ENCODE peak calls at places on chromosomes 6 and 20, in four cellular contexts. One of them, this sample, is unnamed.
A peak's percentile ranks its signal among the peaks of the same experiment; 100 is the strongest.

GRCh38 chr6:150915156-150915555 is 49.7 kb downstream of the MTHFD1L start:
- DNase-seq in transverse colon: no peak
- DNase-seq in breast epithelium: no peak
- DNase-seq in stomach: no peak
- DNase-seq in this sample: no peak

GRCh38 chr6:157774153-157775135 is 48.6 kb upstream of the SNX9 start:
- DNase-seq in transverse colon: no peak
- DNase-seq in breast epithelium: no peak
- DNase-seq in stomach: no peak
- DNase-seq in this sample: no peak

GRCh38 chr20:41047975-41048305 is 19.3 kb downstream of the TOP1 start:
- DNase-seq in transverse colon: no peak
- DNase-seq in breast epithelium: no peak
- DNase-seq in stomach: no peak
- DNase-seq in this sample: no peak

GRCh38 chr6:85672050-85672449 is 29.4 kb upstream of the SYNCRIP start:
- DNase-seq in transverse colon: no peak
- DNase-seq in breast epithelium: no peak
- DNase-seq in stomach: no peak
- DNase-seq in this sample: peak; percentile 38

GRCh38 chr6:139124887-139125672 is 9.8 kb upstream of the HECA start:
- DNase-seq in transverse colon: peak; percentile 82
- DNase-seq in breast epithelium: no peak
- DNase-seq in stomach: peak; percentile 69
- DNase-seq in this sample: peak; percentile 91

GRCh38 chr6:131258816-131259476 is 123.7 kb downstream of the AKAP7 start:
- DNase-seq in transverse colon: peak; percentile 46
- DNase-seq in breast epithelium: no peak
- DNase-seq in stomach: no peak
- DNase-seq in this sample: no peak

GRCh38 chr20:54716169-54716747 is 240.9 kb downstream of the DOK5 start:
- DNase-seq in transverse colon: no peak
- DNase-seq in breast epithelium: no peak
- DNase-seq in stomach: no peak
- DNase-seq in this sample: no peak

GRCh38 chr6:70633870-70634269 is 33.8 kb upstream of the SMAP1 start:
- DNase-seq in transverse colon: no peak
- DNase-seq in breast epithelium: no peak
- DNase-seq in stomach: no peak
- DNase-seq in this sample: no peak

GRCh38 chr20:50111120-50111828 is 1.7 kb downstream of the UBE2V1 start:
- DNase-seq in transverse colon: no peak
- DNase-seq in breast epithelium: no peak
- DNase-seq in stomach: no peak
- DNase-seq in this sample: no peak

GRCh38 chr6:135594000-135594399 is 96.5 kb upstream of the AHI1 start:
- DNase-seq in transverse colon: no peak
- DNase-seq in breast epithelium: no peak
- DNase-seq in stomach: no peak
- DNase-seq in this sample: no peak

GRCh38 chr6:7234547-7234946 is 78.5 kb downstream of the SSR1 start:
- DNase-seq in transverse colon: no peak
- DNase-seq in breast epithelium: no peak
- DNase-seq in stomach: no peak
- DNase-seq in this sample: no peak

GRCh38 chr6:135274561-135275293 is 93.6 kb downstream of the MYB start:
- DNase-seq in transverse colon: no peak
- DNase-seq in breast epithelium: no peak
- DNase-seq in stomach: no peak
- DNase-seq in this sample: no peak

GRCh38 chr20:9353916-9354276 is 160.5 kb upstream of the LAMP5 start:
- DNase-seq in transverse colon: no peak
- DNase-seq in breast epithelium: no peak
- DNase-seq in stomach: no peak
- DNase-seq in this sample: no peak

GRCh38 chr6:53960311-53960710 is 150.9 kb upstream of the MLIP start:
- DNase-seq in transverse colon: no peak
- DNase-seq in breast epithelium: no peak
- DNase-seq in stomach: no peak
- DNase-seq in this sample: no peak

GRCh38 chr20:21102691-21103311 is 3.4 kb downstream of the LINC00237 start:
- DNase-seq in transverse colon: peak; percentile 47
- DNase-seq in breast epithelium: no peak
- DNase-seq in stomach: peak; percentile 49
- DNase-seq in this sample: no peak

GRCh38 chr6:128518531-128519131 is 1.8 kb downstream of the PTPRK start:
- DNase-seq in transverse colon: no peak
- DNase-seq in breast epithelium: no peak
- DNase-seq in stomach: no peak
- DNase-seq in this sample: no peak

GRCh38 chr6:159099311-159099710 is 54.5 kb upstream of the TAGAP start:
- DNase-seq in transverse colon: no peak
- DNase-seq in breast epithelium: no peak
- DNase-seq in stomach: no peak
- DNase-seq in this sample: no peak

GRCh38 chr6:111601875-111602274 is 3.8 kb downstream of the TRAF3IP2 start:
- DNase-seq in transverse colon: peak; percentile 40
- DNase-seq in breast epithelium: no peak
- DNase-seq in stomach: peak; percentile 61
- DNase-seq in this sample: peak; percentile 13

GRCh38 chr6:26270903-26271639 is 93.9 kb upstream of the BTN3A2 start:
- DNase-seq in transverse colon: peak; percentile 69
- DNase-seq in breast epithelium: peak; percentile 65
- DNase-seq in stomach: peak; percentile 53
- DNase-seq in this sample: no peak

GRCh38 chr6:39302011-39302410 is 12.2 kb downstream of the KCNK17 start:
- DNase-seq in transverse colon: no peak
- DNase-seq in breast epithelium: no peak
- DNase-seq in stomach: no peak
- DNase-seq in this sample: no peak

GRCh38 chr6:8329592-8329991 is 105.8 kb downstream of the SLC35B3 start:
- DNase-seq in transverse colon: no peak
- DNase-seq in breast epithelium: no peak
- DNase-seq in stomach: no peak
- DNase-seq in this sample: no peak

GRCh38 chr20:40262219-40262618 is 426.8 kb downstream of the MAFB start:
- DNase-seq in transverse colon: no peak
- DNase-seq in breast epithelium: no peak
- DNase-seq in stomach: no peak
- DNase-seq in this sample: no peak

GRCh38 chr20:44279228-44279627 is 31.8 kb downstream of the FITM2 start:
- DNase-seq in transverse colon: no peak
- DNase-seq in breast epithelium: no peak
- DNase-seq in stomach: no peak
- DNase-seq in this sample: no peak

GRCh38 chr20:19110866-19111460 is 101.5 kb upstream of the SLC24A3 start:
- DNase-seq in transverse colon: no peak
- DNase-seq in breast epithelium: no peak
- DNase-seq in stomach: no peak
- DNase-seq in this sample: no peak

GRCh38 chr6:193773-194310 is 98.4 kb upstream of the DUSP22 start:
- DNase-seq in transverse colon: no peak
- DNase-seq in breast epithelium: no peak
- DNase-seq in stomach: no peak
- DNase-seq in this sample: no peak
- H3K27ac ChIP-seq in transverse colon: no peak overlapping the region
- H3K27ac ChIP-seq in breast epithelium: no peak overlapping the region
- H3K27ac ChIP-seq in stomach: no peak overlapping the region
- H3K27ac ChIP-seq in this sample: no peak overlapping the region

GRCh38 chr20:33670715-33671499 is 3.3 kb downstream of the NECAB3 start:
- DNase-seq in transverse colon: no peak
- DNase-seq in breast epithelium: no peak
- DNase-seq in stomach: peak; percentile 64
- DNase-seq in this sample: no peak
- TF ChIP-seq POLR2AphosphoS5 in transverse colon: no peak
- TF ChIP-seq POLR2AphosphoS5 in breast epithelium: no peak
- TF ChIP-seq POLR2AphosphoS5 in stomach: no peak
- TF ChIP-seq POLR2AphosphoS5 in this sample: no peak

GRCh38 chr20:57251949-57252348 is 14.5 kb downstream of the BMP7 start:
- DNase-seq in transverse colon: no peak
- DNase-seq in breast epithelium: no peak
- DNase-seq in stomach: no peak
- DNase-seq in this sample: no peak
- H3K4me3 ChIP-seq in transverse colon: no peak overlapping the region
- H3K4me3 ChIP-seq in breast epithelium: no peak overlapping the region
- H3K4me3 ChIP-seq in stomach: no peak overlapping the region
- H3K4me3 ChIP-seq in this sample: no peak overlapping the region

DNA sequence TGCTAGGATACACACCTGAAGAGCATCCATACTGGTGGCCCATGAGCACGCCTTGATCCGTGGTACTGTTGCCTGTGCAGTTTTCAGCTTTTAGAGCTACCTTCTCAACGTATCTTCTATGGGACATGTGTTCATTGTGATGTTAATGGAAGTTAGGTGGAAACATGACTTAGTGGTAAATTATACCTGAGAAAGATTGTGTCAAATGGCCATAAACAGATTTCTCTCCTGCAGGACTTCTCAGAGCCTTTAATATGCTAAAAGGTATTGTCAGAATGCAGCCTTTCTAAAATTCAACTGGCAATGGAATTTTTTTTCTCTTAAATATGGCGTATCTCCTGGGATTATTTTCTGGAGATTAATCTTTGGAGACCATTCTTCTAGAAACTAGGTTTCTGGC is 148.5 kb downstream of the CDC5L start:
- DNase-seq in transverse colon: no peak
- DNase-seq in breast epithelium: no peak
- DNase-seq in stomach: no peak
- DNase-seq in this sample: no peak
- H3K27ac ChIP-seq in transverse colon: no peak overlapping the region
- H3K27ac ChIP-seq in breast epithelium: no peak overlapping the region
- H3K27ac ChIP-seq in stomach: no peak overlapping the region
- H3K27ac ChIP-seq in this sample: no peak overlapping the region

GRCh38 chr20:53279735-53280134 is 307.6 kb downstream of the TSHZ2 start:
- DNase-seq in transverse colon: no peak
- DNase-seq in breast epithelium: no peak
- DNase-seq in stomach: no peak
- DNase-seq in this sample: no peak

GRCh38 chr20:53274365-53274764 is 302.2 kb downstream of the TSHZ2 start:
- DNase-seq in transverse colon: no peak
- DNase-seq in breast epithelium: no peak
- DNase-seq in stomach: no peak
- DNase-seq in this sample: no peak

GRCh38 chr20:53278555-53278954 is 306.4 kb downstream of the TSHZ2 start:
- DNase-seq in transverse colon: no peak
- DNase-seq in breast epithelium: no peak
- DNase-seq in stomach: no peak
- DNase-seq in this sample: no peak

GRCh38 chr20:53274807-53275206 is 302.6 kb downstream of the TSHZ2 start:
- DNase-seq in transverse colon: no peak
- DNase-seq in breast epithelium: no peak
- DNase-seq in stomach: no peak
- DNase-seq in this sample: no peak

GRCh38 chr20:53276143-53276542 is 304.0 kb downstream of the TSHZ2 start:
- DNase-seq in transverse colon: no peak
- DNase-seq in breast epithelium: peak; percentile 68
- DNase-seq in stomach: no peak
- DNase-seq in this sample: no peak
- TF ChIP-seq POLR2AphosphoS5 in transverse colon: no peak
- TF ChIP-seq POLR2AphosphoS5 in breast epithelium: no peak
- TF ChIP-seq POLR2AphosphoS5 in stomach: no peak
- TF ChIP-seq POLR2AphosphoS5 in this sample: no peak

GRCh38 chr20:3932277-3933073 is 43.3 kb downstream of the PANK2 start:
- DNase-seq in transverse colon: no peak
- DNase-seq in breast epithelium: no peak
- DNase-seq in stomach: no peak
- DNase-seq in this sample: no peak
- H3K4me3 ChIP-seq in transverse colon: peak overlapping the region; percentile 30
- H3K4me3 ChIP-seq in breast epithelium: peak overlapping the region; percentile 55
- H3K4me3 ChIP-seq in stomach: peak overlapping the region; percentile 41
- H3K4me3 ChIP-seq in this sample: no peak overlapping the region

GRCh38 chr20:61514018-61514755 is 262.1 kb downstream of the CDH4 start:
- DNase-seq in transverse colon: no peak
- DNase-seq in breast epithelium: no peak
- DNase-seq in stomach: no peak
- DNase-seq in this sample: no peak
- H3K27ac ChIP-seq in transverse colon: no peak overlapping the region
- H3K27ac ChIP-seq in breast epithelium: no peak overlapping the region
- H3K27ac ChIP-seq in stomach: no peak overlapping the region
- H3K27ac ChIP-seq in this sample: no peak overlapping the region

GRCh38 chr6:143721642-143722041 is 43.9 kb downstream of the PHACTR2 start:
- DNase-seq in transverse colon: no peak
- DNase-seq in breast epithelium: no peak
- DNase-seq in stomach: no peak
- DNase-seq in this sample: no peak
- TF ChIP-seq POLR2AphosphoS5 in transverse colon: no peak
- TF ChIP-seq POLR2AphosphoS5 in breast epithelium: no peak
- TF ChIP-seq POLR2AphosphoS5 in stomach: no peak
- TF ChIP-seq POLR2AphosphoS5 in this sample: no peak

This sample was measured in HL-60.